ENCODE peak calls at places on chromosomes 16 and 17, in five cellular contexts. P is MCF 10A, Z is NCI-H1092 treated with DMSO at 0.1 percent for 48 hours, W is HCEC 1CT, A is NCI-H1436. R is an unnamed sample.

GRCh38 chr16:69563605-69564580 is 1.9 kb upstream of the NFAT5 start:
- DNase-seq in P (peak; percentile 9), Z (no peak), W (peak; percentile 17), A (no peak), R (peak; percentile 9)

GRCh38 chr17:78180508-78180907 is 6.3 kb downstream of the TK1 start:
- DNase-seq in P (no peak), Z (no peak), W (no peak), A (no peak), R (no peak)

GRCh38 chr17:65674246-65675045 is 113.0 kb upstream of the AXIN2 start:
- DNase-seq in P (peak; percentile 69), Z (no peak), W (no peak), A (no peak), R (no peak)

GRCh38 chr16:85051710-85052082 is 24.1 kb downstream of the KIAA0513 start:
- DNase-seq in P (no peak), Z (no peak), W (no peak), A (no peak), R (no peak)

GRCh38 chr17:5422505-5422904 is 2.5 kb downstream of the RPAIN start:
- DNase-seq in P (peak; percentile 69), Z (no peak), W (peak; percentile 84), A (no peak), R (peak; percentile 81)

GRCh38 chr16:66278111-66278531 is 88.4 kb upstream of the CDH5 start:
- DNase-seq in P (peak; percentile 86), Z (no peak), W (no peak), A (no peak), R (no peak)

GRCh38 chr17:28347261-28347891 is 10.0 kb downstream of the POLDIP2 start:
- DNase-seq in P (peak; percentile 91), Z (no peak), W (peak; percentile 85), A (no peak), R (peak; percentile 90)

GRCh38 chr17:31754239-31754945 is 104.7 kb downstream of the COPRS start:
- DNase-seq in P (peak; percentile 31), Z (no peak), W (peak; percentile 98), A (no peak), R (peak; percentile 79)

GRCh38 chr17:16872836-16873653 is 98.9 kb downstream of the TNFRSF13B start:
- DNase-seq in P (peak; percentile 53), Z (no peak), W (peak; percentile 51), A (no peak), R (no peak)

GRCh38 chr16:83420206-83420760 is 387.5 kb upstream of the HSBP1 start:
- DNase-seq in P (peak; percentile 60), Z (no peak), W (peak; percentile 11), A (no peak), R (peak; percentile 59)

GRCh38 chr16:47492428-47493357 is 31.6 kb downstream of the PHKB start:
- DNase-seq in P (no peak), Z (no peak), W (no peak), A (no peak), R (peak; percentile 65)

GRCh38 chr17:15290605-15291004 is 25.5 kb upstream of the PMP22 start:
- DNase-seq in P (no peak), Z (no peak), W (no peak), A (no peak), R (no peak)

GRCh38 chr16:8587065-8587464 is 3.2 kb downstream of the TMEM114 start:
- DNase-seq in P (no peak), Z (no peak), W (no peak), A (no peak), R (no peak)

GRCh38 chr17:41624208-41625101 is at the start of gene KRT17:
- DNase-seq in P (peak; percentile 93), Z (no peak), W (no peak), A (peak; percentile 10), R (no peak)

GRCh38 chr16:50917941-50918340 is 176.1 kb downstream of the CYLD start:
- DNase-seq in P (no peak), Z (no peak), W (no peak), A (no peak), R (no peak)

GRCh38 chr17:81057079-81057730 is 22.3 kb downstream of the BAIAP2 start:
- DNase-seq in P (peak; percentile 77), Z (no peak), W (no peak), A (no peak), R (peak; percentile 77)

GRCh38 chr16:25106567-25107465 is 4.7 kb upstream of the LCMT1 start:
- DNase-seq in P (peak; percentile 84), Z (peak; percentile 77), W (peak; percentile 86), A (peak; percentile 56), R (peak; percentile 82)

GRCh38 chr16:2088759-2089358 is 41.1 kb downstream of the TSC2 start:
- DNase-seq in P (no peak), Z (no peak), W (no peak), A (no peak), R (no peak)

GRCh38 chr16:79752421-79752820 is 151.9 kb upstream of the MAF start:
- DNase-seq in P (peak; percentile 47), Z (no peak), W (no peak), A (no peak), R (peak; percentile 58)

GRCh38 chr17:80443498-80443897 is 28.5 kb downstream of the ENDOV start:
- DNase-seq in P (no peak), Z (no peak), W (no peak), A (no peak), R (no peak)

GRCh38 chr16:22624038-22624656 is 113.5 kb downstream of the NPIPB5 start:
- DNase-seq in P (no peak), Z (peak; percentile 49), W (no peak), A (peak; percentile 63), R (no peak)

GRCh38 chr17:68133370-68134045 is 98.0 kb downstream of the KPNA2 start:
- DNase-seq in P (no peak), Z (no peak), W (no peak), A (no peak), R (no peak)

R was measured in LHCN-M2.